ENCODE peak calls at places on chromosomes 13 and 19, in four cellular contexts. One of them, this sample, is unnamed.

GRCh38 chr13:76715621-76716020 is 170.6 kb downstream of the KCTD12 start:
- DNase-seq in WTC11: no peak
- DNase-seq in K562: no peak
- DNase-seq in HepG2: no peak
- DNase-seq in this sample: no peak

GRCh38 chr19:40433391-40434216 is 7.8 kb upstream of the SERTAD1 start:
- DNase-seq in WTC11: peak
- DNase-seq in K562: peak
- DNase-seq in HepG2: peak
- DNase-seq in this sample: no peak

GRCh38 chr19:7680606-7681335 is at the start of gene TRAPPC5:
- DNase-seq in WTC11: peak
- DNase-seq in K562: peak
- DNase-seq in HepG2: peak
- DNase-seq in this sample: no peak

GRCh38 chr13:94305463-94305862 is 174.0 kb downstream of the DCT start:
- DNase-seq in WTC11: no peak
- DNase-seq in K562: no peak
- DNase-seq in HepG2: no peak
- DNase-seq in this sample: no peak

GRCh38 chr19:33502991-33503790 is 18.4 kb downstream of the PEPD start:
- DNase-seq in WTC11: no peak
- DNase-seq in K562: no peak
- DNase-seq in HepG2: no peak
- DNase-seq in this sample: no peak

GRCh38 chr19:13281567-13282291 is 131.5 kb downstream of the IER2 start:
- DNase-seq in WTC11: no peak
- DNase-seq in K562: no peak
- DNase-seq in HepG2: no peak
- DNase-seq in this sample: no peak

GRCh38 chr19:20182232-20182785 is 15.3 kb downstream of the ZNF486 start:
- DNase-seq in WTC11: no peak
- DNase-seq in K562: no peak
- DNase-seq in HepG2: no peak
- DNase-seq in this sample: no peak

GRCh38 chr19:18167011-18167410 is 6.6 kb upstream of the IFI30 start:
- DNase-seq in WTC11: no peak
- DNase-seq in K562: no peak
- DNase-seq in HepG2: no peak
- DNase-seq in this sample: no peak

GRCh38 chr19:17951151-17952040 is 15.5 kb upstream of the KCNN1 start:
- DNase-seq in WTC11: peak
- DNase-seq in K562: no peak
- DNase-seq in HepG2: no peak
- DNase-seq in this sample: no peak

GRCh38 chr13:82717249-82717648 is 1165.0 kb downstream of the SLITRK1 start:
- DNase-seq in WTC11: no peak
- DNase-seq in K562: no peak
- DNase-seq in HepG2: no peak
- DNase-seq in this sample: no peak

GRCh38 chr19:38211206-38211605 is 12.8 kb downstream of the DPF1 start:
- DNase-seq in WTC11: peak
- DNase-seq in K562: peak
- DNase-seq in HepG2: no peak
- DNase-seq in this sample: no peak

GRCh38 chr19:16442386-16443276 is 29.1 kb downstream of the EPS15L1 start:
- DNase-seq in WTC11: no peak
- DNase-seq in K562: peak
- DNase-seq in HepG2: no peak
- DNase-seq in this sample: no peak

GRCh38 chr19:39403331-39404312 is 3.0 kb upstream of the ZFP36 start:
- DNase-seq in WTC11: peak
- DNase-seq in K562: peak
- DNase-seq in HepG2: no peak
- DNase-seq in this sample: no peak

GRCh38 chr19:36115453-36116343 is at the start of gene TBCB:
- DNase-seq in WTC11: peak
- DNase-seq in K562: peak
- DNase-seq in HepG2: peak
- DNase-seq in this sample: no peak

GRCh38 chr13:66537417-66537816 is 692.7 kb downstream of the PCDH9 start:
- DNase-seq in WTC11: no peak
- DNase-seq in K562: no peak
- DNase-seq in HepG2: no peak
- DNase-seq in this sample: no peak

GRCh38 chr19:23867895-23868294 is 46.8 kb upstream of the ZNF726 start:
- DNase-seq in WTC11: no peak
- DNase-seq in K562: no peak
- DNase-seq in HepG2: no peak
- DNase-seq in this sample: no peak
- TF ChIP-seq CREM in WTC11: no peak
- TF ChIP-seq CREM in K562: no peak
- TF ChIP-seq CREM in HepG2: no peak
- TF ChIP-seq CREM in this sample: no peak

DNA sequence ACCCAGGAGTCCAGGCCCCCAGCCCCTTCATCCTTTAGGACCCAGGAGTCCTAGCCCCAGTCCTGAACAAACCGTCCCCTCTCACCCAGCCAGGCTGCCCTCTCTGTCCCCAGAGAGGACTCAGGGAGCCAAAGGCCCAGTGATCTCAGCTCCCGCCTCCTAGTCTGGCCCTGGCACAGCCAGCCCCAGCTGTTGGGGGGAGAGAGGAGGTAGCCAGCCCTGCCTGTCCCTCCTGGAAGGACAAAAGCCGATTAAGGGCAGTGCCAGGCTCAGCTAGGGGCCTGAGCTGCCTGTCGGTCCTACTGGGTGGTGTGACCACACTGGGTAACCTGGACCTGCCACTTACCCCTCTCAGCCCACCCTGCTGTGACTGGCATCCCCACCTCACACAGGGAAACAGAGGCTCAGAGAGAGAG is 14.5 kb downstream of the LIPE start:
- DNase-seq in WTC11: no peak
- DNase-seq in K562: no peak
- DNase-seq in HepG2: no peak
- DNase-seq in this sample: no peak
- TF ChIP-seq CREM in WTC11: no peak
- TF ChIP-seq CREM in K562: no peak
- TF ChIP-seq CREM in HepG2: no peak
- TF ChIP-seq CREM in this sample: no peak

GRCh38 chr19:5801796-5802616 is 2.9 kb upstream of the NRTN start:
- DNase-seq in WTC11: peak
- DNase-seq in K562: peak
- DNase-seq in HepG2: no peak
- DNase-seq in this sample: no peak

GRCh38 chr19:5805465-5806132 is 732 bp downstream of the NRTN start:
- DNase-seq in WTC11: peak
- DNase-seq in K562: peak
- DNase-seq in HepG2: peak
- DNase-seq in this sample: no peak

GRCh38 chr19:5803752-5804515 is 933 bp upstream of the NRTN start:
- DNase-seq in WTC11: peak
- DNase-seq in K562: peak
- DNase-seq in HepG2: peak
- DNase-seq in this sample: peak

GRCh38 chr19:5804516-5805464 is at the start of gene NRTN:
- DNase-seq in WTC11: peak
- DNase-seq in K562: peak
- DNase-seq in HepG2: no peak
- DNase-seq in this sample: no peak

GRCh38 chr19:5803441-5803751 is 1.5 kb upstream of the NRTN start:
- DNase-seq in WTC11: no peak
- DNase-seq in K562: no peak
- DNase-seq in HepG2: no peak
- DNase-seq in this sample: no peak
- TF ChIP-seq CREM in WTC11: no peak
- TF ChIP-seq CREM in K562: no peak
- TF ChIP-seq CREM in HepG2: no peak
- TF ChIP-seq CREM in this sample: no peak

DNA sequence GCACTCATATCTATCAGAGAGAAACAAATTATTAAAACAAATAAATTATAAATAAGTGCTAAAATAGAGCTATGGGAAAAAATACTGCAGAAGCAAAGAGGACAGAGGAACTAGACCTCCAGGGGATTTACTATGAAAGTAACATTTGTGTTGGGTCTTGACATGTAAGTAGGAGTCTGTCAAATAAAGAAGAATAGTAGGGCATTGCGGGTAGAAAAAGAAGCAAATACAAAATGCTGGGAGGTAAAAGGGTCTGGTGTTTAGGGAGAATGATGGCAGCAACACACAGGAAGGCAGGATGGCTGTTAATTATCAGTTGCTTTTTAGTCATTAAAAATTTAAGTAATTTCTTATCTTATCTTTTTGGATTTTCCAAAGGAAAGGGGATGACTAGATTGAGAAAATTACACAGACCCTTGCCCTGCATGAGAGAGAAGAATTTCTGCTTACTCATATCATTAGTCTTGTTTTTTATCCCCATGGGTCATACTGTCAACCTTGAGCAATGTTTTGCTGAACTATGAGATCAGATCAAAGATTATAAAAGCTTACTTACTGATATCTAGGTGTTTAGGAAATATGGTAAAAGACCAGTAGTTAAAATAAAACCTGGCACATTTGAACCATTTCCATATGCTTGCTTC is 472.7 kb downstream of the DIAPH3 start:
- DNase-seq in WTC11: no peak
- DNase-seq in K562: no peak
- DNase-seq in HepG2: peak
- DNase-seq in this sample: no peak
- TF ChIP-seq CREM in WTC11: no peak
- TF ChIP-seq CREM in K562: no peak
- TF ChIP-seq CREM in HepG2: no peak
- TF ChIP-seq CREM in this sample: no peak

GRCh38 chr13:40618581-40619478 is 47.6 kb downstream of the FOXO1 start:
- DNase-seq in WTC11: no peak
- DNase-seq in K562: no peak
- DNase-seq in HepG2: no peak
- DNase-seq in this sample: no peak

GRCh38 chr13:40613192-40613818 is 53.1 kb downstream of the FOXO1 start:
- DNase-seq in WTC11: no peak
- DNase-seq in K562: no peak
- DNase-seq in HepG2: no peak
- DNase-seq in this sample: peak

GRCh38 chr13:40613954-40614353 is 52.5 kb downstream of the FOXO1 start:
- DNase-seq in WTC11: no peak
- DNase-seq in K562: no peak
- DNase-seq in HepG2: no peak
- DNase-seq in this sample: no peak

GRCh38 chr13:40617801-40618356 is 48.6 kb downstream of the FOXO1 start:
- DNase-seq in WTC11: no peak
- DNase-seq in K562: no peak
- DNase-seq in HepG2: no peak
- DNase-seq in this sample: no peak

GRCh38 chr13:40615619-40616018 is 50.8 kb downstream of the FOXO1 start:
- DNase-seq in WTC11: no peak
- DNase-seq in K562: no peak
- DNase-seq in HepG2: no peak
- DNase-seq in this sample: no peak
- TF ChIP-seq CREM in WTC11: no peak
- TF ChIP-seq CREM in K562: no peak
- TF ChIP-seq CREM in HepG2: no peak
- TF ChIP-seq CREM in this sample: no peak

GRCh38 chr19:15180451-15181390 is 20.1 kb downstream of the NOTCH3 start:
- DNase-seq in WTC11: peak
- DNase-seq in K562: peak
- DNase-seq in HepG2: peak
- DNase-seq in this sample: no peak
- TF ChIP-seq CREM in WTC11: no peak
- TF ChIP-seq CREM in K562: peak
- TF ChIP-seq CREM in HepG2: no peak
- TF ChIP-seq CREM in this sample: no peak

GRCh38 chr19:2604747-2605329 is 97.7 kb downstream of the GNG7 start:
- DNase-seq in WTC11: no peak
- DNase-seq in K562: no peak
- DNase-seq in HepG2: no peak
- DNase-seq in this sample: no peak

GRCh38 chr19:2600914-2601870 is 101.3 kb downstream of the GNG7 start:
- DNase-seq in WTC11: no peak
- DNase-seq in K562: no peak
- DNase-seq in HepG2: no peak
- DNase-seq in this sample: no peak

GRCh38 chr19:2607712-2608601 is 94.5 kb downstream of the GNG7 start:
- DNase-seq in WTC11: no peak
- DNase-seq in K562: no peak
- DNase-seq in HepG2: no peak
- DNase-seq in this sample: peak

GRCh38 chr19:2603320-2603719 is 99.2 kb downstream of the GNG7 start:
- DNase-seq in WTC11: peak
- DNase-seq in K562: no peak
- DNase-seq in HepG2: no peak
- DNase-seq in this sample: no peak

GRCh38 chr19:2602391-2603181 is 99.9 kb downstream of the GNG7 start:
- DNase-seq in WTC11: peak
- DNase-seq in K562: no peak
- DNase-seq in HepG2: no peak
- DNase-seq in this sample: no peak
- TF ChIP-seq CREM in WTC11: no peak
- TF ChIP-seq CREM in K562: no peak
- TF ChIP-seq CREM in HepG2: no peak
- TF ChIP-seq CREM in this sample: no peak

This sample was measured in GM12878.